ENCODE peak calls at places on chromosomes 3 and 15, in seven cellular contexts. One of them, this sample, is unnamed.

GRCh38 chr3:119637679-119638525 is 22.5 kb downstream of the POPDC2 start:
- DNase-seq in SJSA1: no peak
- DNase-seq in cardiac fibroblast: peak
- DNase-seq in AG09309: peak
- DNase-seq in fibroblast of mammary gland: peak
- DNase-seq in upper lobe of right lung: no peak
- DNase-seq in fibroblast of villous mesenchyme: peak
- DNase-seq in this sample: peak

GRCh38 chr15:96893159-96893906 is 562.8 kb downstream of the NR2F2 start:
- DNase-seq in SJSA1: no peak
- DNase-seq in cardiac fibroblast: peak
- DNase-seq in AG09309: no peak
- DNase-seq in fibroblast of mammary gland: peak
- DNase-seq in upper lobe of right lung: no peak
- DNase-seq in fibroblast of villous mesenchyme: peak
- DNase-seq in this sample: peak

GRCh38 chr3:191301017-191301416 is 28.2 kb upstream of the CCDC50 start:
- DNase-seq in SJSA1: no peak
- DNase-seq in cardiac fibroblast: no peak
- DNase-seq in AG09309: no peak
- DNase-seq in fibroblast of mammary gland: no peak
- DNase-seq in upper lobe of right lung: no peak
- DNase-seq in fibroblast of villous mesenchyme: no peak
- DNase-seq in this sample: no peak

GRCh38 chr3:194267744-194268658 is 83.1 kb downstream of the CPN2 start:
- DNase-seq in SJSA1: no peak
- DNase-seq in cardiac fibroblast: peak
- DNase-seq in AG09309: no peak
- DNase-seq in fibroblast of mammary gland: peak
- DNase-seq in upper lobe of right lung: no peak
- DNase-seq in fibroblast of villous mesenchyme: no peak
- DNase-seq in this sample: peak

GRCh38 chr3:39281533-39281932 is 1.7 kb upstream of the CX3CR1 start:
- DNase-seq in SJSA1: no peak
- DNase-seq in cardiac fibroblast: no peak
- DNase-seq in AG09309: no peak
- DNase-seq in fibroblast of mammary gland: no peak
- DNase-seq in upper lobe of right lung: no peak
- DNase-seq in fibroblast of villous mesenchyme: no peak
- DNase-seq in this sample: no peak

GRCh38 chr3:27681249-27681748 is 40.8 kb downstream of the EOMES start:
- DNase-seq in SJSA1: no peak
- DNase-seq in cardiac fibroblast: peak
- DNase-seq in AG09309: peak
- DNase-seq in fibroblast of mammary gland: peak
- DNase-seq in upper lobe of right lung: no peak
- DNase-seq in fibroblast of villous mesenchyme: peak
- DNase-seq in this sample: peak

GRCh38 chr3:128273116-128273840 is 120.0 kb downstream of the EEFSEC start:
- DNase-seq in SJSA1: no peak
- DNase-seq in cardiac fibroblast: no peak
- DNase-seq in AG09309: no peak
- DNase-seq in fibroblast of mammary gland: no peak
- DNase-seq in upper lobe of right lung: no peak
- DNase-seq in fibroblast of villous mesenchyme: no peak
- DNase-seq in this sample: no peak

GRCh38 chr3:154122912-154123559 is 1.8 kb downstream of the ARHGEF26 start:
- DNase-seq in SJSA1: no peak
- DNase-seq in cardiac fibroblast: peak
- DNase-seq in AG09309: no peak
- DNase-seq in fibroblast of mammary gland: peak
- DNase-seq in upper lobe of right lung: no peak
- DNase-seq in fibroblast of villous mesenchyme: peak
- DNase-seq in this sample: no peak

DNA sequence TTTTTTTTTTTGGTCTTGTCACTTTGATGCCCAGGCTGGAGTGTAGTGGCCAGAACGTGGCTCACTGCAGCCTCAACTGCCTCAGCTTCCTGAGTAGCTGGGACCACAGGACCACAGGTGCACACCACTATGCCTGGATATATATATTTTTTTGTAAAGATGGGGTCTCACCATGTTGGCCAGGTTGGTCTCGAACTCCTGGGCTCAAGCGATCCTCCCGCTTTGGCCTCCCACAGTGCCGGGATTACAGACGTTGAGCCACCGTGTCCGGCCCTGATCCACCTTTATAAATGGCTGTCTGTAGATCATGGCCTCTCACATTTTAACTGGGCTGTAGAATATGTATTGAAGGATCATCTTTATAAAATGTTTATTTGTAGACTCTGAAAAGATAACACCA is 1.9 kb upstream of the EIF3J start:
- DNase-seq in SJSA1: no peak
- DNase-seq in cardiac fibroblast: no peak
- DNase-seq in AG09309: no peak
- DNase-seq in fibroblast of mammary gland: no peak
- DNase-seq in upper lobe of right lung: no peak
- DNase-seq in fibroblast of villous mesenchyme: no peak
- DNase-seq in this sample: no peak
- H3K4me3 ChIP-seq in SJSA1: no peak
- H3K4me3 ChIP-seq in cardiac fibroblast: no peak
- H3K4me3 ChIP-seq in AG09309: no peak
- H3K4me3 ChIP-seq in fibroblast of mammary gland: no peak
- H3K4me3 ChIP-seq in upper lobe of right lung: no peak
- H3K4me3 ChIP-seq in fibroblast of villous mesenchyme: no peak
- H3K4me3 ChIP-seq in this sample: no peak

GRCh38 chr3:49681543-49681942 is 7.4 kb downstream of the APEH start:
- DNase-seq in SJSA1: no peak
- DNase-seq in cardiac fibroblast: no peak
- DNase-seq in AG09309: no peak
- DNase-seq in fibroblast of mammary gland: no peak
- DNase-seq in upper lobe of right lung: no peak
- DNase-seq in fibroblast of villous mesenchyme: no peak
- DNase-seq in this sample: no peak

GRCh38 chr3:49675912-49676311 is 1.8 kb downstream of the APEH start:
- DNase-seq in SJSA1: no peak
- DNase-seq in cardiac fibroblast: no peak
- DNase-seq in AG09309: no peak
- DNase-seq in fibroblast of mammary gland: no peak
- DNase-seq in upper lobe of right lung: no peak
- DNase-seq in fibroblast of villous mesenchyme: no peak
- DNase-seq in this sample: no peak

GRCh38 chr3:49683162-49683561 is 6.1 kb downstream of the MST1 start:
- DNase-seq in SJSA1: no peak
- DNase-seq in cardiac fibroblast: no peak
- DNase-seq in AG09309: no peak
- DNase-seq in fibroblast of mammary gland: no peak
- DNase-seq in upper lobe of right lung: no peak
- DNase-seq in fibroblast of villous mesenchyme: no peak
- DNase-seq in this sample: no peak

GRCh38 chr3:49680493-49681231 is 6.5 kb downstream of the APEH start:
- DNase-seq in SJSA1: no peak
- DNase-seq in cardiac fibroblast: no peak
- DNase-seq in AG09309: no peak
- DNase-seq in fibroblast of mammary gland: no peak
- DNase-seq in upper lobe of right lung: no peak
- DNase-seq in fibroblast of villous mesenchyme: no peak
- DNase-seq in this sample: no peak

DNA sequence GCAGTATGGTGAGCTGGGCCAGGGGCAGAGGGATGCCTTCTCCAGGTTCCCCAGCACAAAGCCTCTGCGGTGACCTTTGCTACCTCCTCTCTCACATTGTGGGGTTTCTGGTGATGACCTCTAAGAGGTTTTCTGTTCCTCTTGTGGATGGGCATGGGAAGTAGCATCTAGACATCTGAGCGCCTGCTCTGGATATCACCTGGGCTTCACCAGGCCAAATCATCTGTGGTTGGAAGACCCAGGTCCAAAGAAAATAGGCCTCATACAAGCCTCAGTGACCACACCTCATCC is 7.0 kb downstream of the APEH start:
- DNase-seq in SJSA1: no peak
- DNase-seq in cardiac fibroblast: no peak
- DNase-seq in AG09309: no peak
- DNase-seq in fibroblast of mammary gland: no peak
- DNase-seq in upper lobe of right lung: no peak
- DNase-seq in fibroblast of villous mesenchyme: no peak
- DNase-seq in this sample: no peak
- H3K4me3 ChIP-seq in SJSA1: no peak
- H3K4me3 ChIP-seq in cardiac fibroblast: no peak
- H3K4me3 ChIP-seq in AG09309: no peak
- H3K4me3 ChIP-seq in fibroblast of mammary gland: no peak
- H3K4me3 ChIP-seq in upper lobe of right lung: no peak
- H3K4me3 ChIP-seq in fibroblast of villous mesenchyme: no peak
- H3K4me3 ChIP-seq in this sample: no peak

GRCh38 chr3:172476339-172476738 is 28.1 kb upstream of the GHSR start:
- DNase-seq in SJSA1: no peak
- DNase-seq in cardiac fibroblast: no peak
- DNase-seq in AG09309: no peak
- DNase-seq in fibroblast of mammary gland: no peak
- DNase-seq in upper lobe of right lung: no peak
- DNase-seq in fibroblast of villous mesenchyme: no peak
- DNase-seq in this sample: no peak
- H3K4me3 ChIP-seq in SJSA1: no peak
- H3K4me3 ChIP-seq in cardiac fibroblast: no peak
- H3K4me3 ChIP-seq in AG09309: no peak
- H3K4me3 ChIP-seq in fibroblast of mammary gland: no peak
- H3K4me3 ChIP-seq in upper lobe of right lung: peak
- H3K4me3 ChIP-seq in fibroblast of villous mesenchyme: no peak
- H3K4me3 ChIP-seq in this sample: no peak

DNA sequence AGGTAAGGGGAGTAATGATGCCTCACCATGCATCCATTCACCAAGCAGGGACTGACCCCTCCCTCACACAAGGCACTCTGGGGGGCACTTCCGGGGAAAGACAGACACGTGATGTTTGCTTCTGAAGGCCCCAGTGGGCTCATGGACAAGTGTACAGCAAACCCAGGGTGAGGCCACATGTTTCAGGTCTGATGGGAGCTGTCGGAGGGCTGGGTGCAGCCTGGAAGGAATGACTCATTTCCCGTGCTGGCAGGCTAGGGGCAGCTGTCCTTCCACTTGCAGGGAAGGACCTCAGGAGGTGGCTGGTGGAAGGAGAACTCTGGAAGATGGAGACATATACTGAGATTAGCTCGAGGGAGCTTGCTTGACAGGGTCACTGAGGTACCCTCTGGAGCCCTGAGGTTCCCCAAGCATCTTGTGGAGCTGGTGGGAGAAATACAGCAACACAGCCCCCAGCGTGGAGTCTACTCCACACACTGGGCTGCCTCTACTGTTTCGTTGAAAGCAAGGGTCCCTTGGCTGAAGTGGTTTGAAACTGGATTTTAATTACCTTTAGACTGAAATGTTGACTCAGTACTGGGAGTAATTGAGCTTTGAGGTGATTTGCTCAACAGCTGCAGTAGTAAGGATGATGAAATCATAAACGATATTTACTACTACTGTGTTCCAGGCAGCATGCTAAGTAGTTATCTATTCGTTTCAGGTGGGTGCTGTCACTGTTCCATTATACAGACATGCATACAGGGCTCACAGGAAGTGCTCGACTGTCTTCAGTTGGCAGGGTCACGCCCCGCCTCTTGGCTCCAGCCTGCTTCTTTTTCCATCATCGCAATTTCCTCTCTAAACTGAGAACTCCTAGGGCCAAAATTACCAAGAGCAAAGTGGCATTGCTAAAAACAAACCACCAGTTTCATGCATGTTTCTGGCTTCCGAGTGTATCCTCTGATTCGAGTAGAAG is 230.4 kb downstream of the ADAMTS17 start:
- DNase-seq in SJSA1: peak
- DNase-seq in cardiac fibroblast: peak
- DNase-seq in AG09309: peak
- DNase-seq in fibroblast of mammary gland: peak
- DNase-seq in upper lobe of right lung: peak
- DNase-seq in fibroblast of villous mesenchyme: peak
- DNase-seq in this sample: peak
- H3K4me3 ChIP-seq in SJSA1: no peak
- H3K4me3 ChIP-seq in cardiac fibroblast: no peak
- H3K4me3 ChIP-seq in AG09309: no peak
- H3K4me3 ChIP-seq in fibroblast of mammary gland: no peak
- H3K4me3 ChIP-seq in upper lobe of right lung: no peak
- H3K4me3 ChIP-seq in fibroblast of villous mesenchyme: no peak
- H3K4me3 ChIP-seq in this sample: no peak

DNA sequence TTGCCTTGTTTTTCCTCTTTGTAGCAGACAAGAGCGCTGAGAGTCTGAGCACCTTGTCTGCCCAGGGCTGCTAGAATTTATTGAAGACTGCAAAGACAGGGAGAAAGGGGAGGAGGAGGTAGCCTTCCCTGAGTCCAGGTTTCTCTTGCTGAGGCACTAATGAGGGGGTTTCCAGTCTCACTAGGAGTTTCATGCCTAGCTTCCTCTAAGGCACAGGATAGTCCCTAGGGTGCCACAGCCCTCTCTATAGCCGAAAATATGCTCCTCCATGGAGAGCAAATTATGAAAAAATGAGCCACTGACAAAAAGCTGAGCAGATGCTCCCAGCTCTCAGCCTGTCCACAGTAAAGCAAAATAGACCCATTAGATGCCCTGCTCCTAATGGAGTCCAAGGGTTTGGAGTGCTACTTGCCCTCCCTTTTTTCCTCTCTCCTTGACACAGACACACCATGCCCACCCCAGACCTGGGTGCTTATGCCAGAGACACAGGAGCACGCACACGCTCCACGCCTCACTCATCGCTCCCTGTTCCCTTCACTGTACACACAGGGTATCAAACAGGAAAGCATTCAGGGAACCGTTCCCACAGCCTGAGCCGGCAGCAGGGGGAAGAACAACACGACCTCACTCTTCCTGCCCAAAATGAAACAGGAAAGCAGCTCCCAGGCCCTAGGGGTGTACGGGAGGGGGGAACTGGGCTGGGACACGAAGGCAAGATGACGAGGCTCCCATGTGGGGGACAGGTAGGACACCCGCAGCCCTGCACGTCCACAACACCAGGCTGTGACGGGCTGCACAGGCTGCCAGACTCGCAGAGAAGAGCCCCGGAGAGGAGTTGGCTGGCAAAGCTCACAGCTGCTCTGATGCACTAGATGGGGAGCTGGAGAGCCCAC is 11.0 kb downstream of the DLL4 start:
- DNase-seq in SJSA1: no peak
- DNase-seq in cardiac fibroblast: no peak
- DNase-seq in AG09309: no peak
- DNase-seq in fibroblast of mammary gland: no peak
- DNase-seq in upper lobe of right lung: no peak
- DNase-seq in fibroblast of villous mesenchyme: no peak
- DNase-seq in this sample: no peak
- H3K4me3 ChIP-seq in SJSA1: no peak
- H3K4me3 ChIP-seq in cardiac fibroblast: no peak
- H3K4me3 ChIP-seq in AG09309: no peak
- H3K4me3 ChIP-seq in fibroblast of mammary gland: no peak
- H3K4me3 ChIP-seq in upper lobe of right lung: no peak
- H3K4me3 ChIP-seq in fibroblast of villous mesenchyme: no peak
- H3K4me3 ChIP-seq in this sample: no peak

GRCh38 chr15:78440375-78441373 is 2.7 kb downstream of the IREB2 start:
- DNase-seq in SJSA1: no peak
- DNase-seq in cardiac fibroblast: no peak
- DNase-seq in AG09309: no peak
- DNase-seq in fibroblast of mammary gland: no peak
- DNase-seq in upper lobe of right lung: no peak
- DNase-seq in fibroblast of villous mesenchyme: no peak
- DNase-seq in this sample: no peak
- H3K4me3 ChIP-seq in SJSA1: no peak
- H3K4me3 ChIP-seq in cardiac fibroblast: no peak
- H3K4me3 ChIP-seq in AG09309: no peak
- H3K4me3 ChIP-seq in fibroblast of mammary gland: no peak
- H3K4me3 ChIP-seq in upper lobe of right lung: no peak
- H3K4me3 ChIP-seq in fibroblast of villous mesenchyme: no peak
- H3K4me3 ChIP-seq in this sample: no peak